ENCODE peak calls at places on chromosomes 16 and 17, in five cellular contexts. H is heart right ventricle, O is GM23248, F is fibroblast of lung, N is tibial nerve. I is an unnamed sample.
A peak's percentile ranks its signal among the peaks of the same experiment; 100 is the strongest.

GRCh38 chr16:11484691-11485258 is 101.9 kb downstream of the LITAF start:
- DNase-seq in H (no peak), O (peak; percentile 65), F (peak; percentile 36), N (no peak), I (no peak)

GRCh38 chr16:85136705-85137322 is 24.5 kb upstream of the CIBAR2 start:
- DNase-seq in N (no peak), H (peak; percentile 48), F (no peak), O (no peak), I (peak; percentile 46)

GRCh38 chr17:79028496-79029326 is 4.7 kb downstream of the C1QTNF1 start:
- DNase-seq in F (no peak), H (no peak), O (peak; percentile 33), N (no peak), I (no peak)

GRCh38 chr17:6528557-6528956 is 27.8 kb downstream of the PITPNM3 start:
- DNase-seq in O (no peak), N (no peak), F (no peak), H (no peak), I (no peak)

GRCh38 chr17:79002291-79002690 is 7.3 kb downstream of the CANT1 start:
- DNase-seq in F (no peak), N (no peak), O (no peak), H (no peak), I (peak; percentile 7)

GRCh38 chr16:66842765-66843164 is 1.4 kb upstream of the CA7 start:
- DNase-seq in O (peak; percentile 55), F (peak; percentile 21), H (no peak), N (no peak), I (no peak)

GRCh38 chr16:20675488-20676267 is 21.8 kb downstream of the ACSM1 start:
- DNase-seq in F (no peak), O (peak; percentile 10), H (no peak), N (no peak), I (peak; percentile 45)

GRCh38 chr17:29250666-29251065 is 4.0 kb downstream of the CRYBA1 start:
- DNase-seq in N (no peak), O (peak; percentile 77), F (peak; percentile 92), H (no peak), I (no peak)

GRCh38 chr16:75580-76501 is 2.2 kb upstream of the MPG start:
- DNase-seq in O (peak; percentile 88), H (peak; percentile 84), N (peak; percentile 82), F (peak; percentile 79), I (peak; percentile 61)

GRCh38 chr17:44912763-44913544 is 2.3 kb downstream of the GFAP start:
- DNase-seq in O (no peak), N (no peak), F (no peak), H (no peak), I (no peak)

GRCh38 chr16:4388275-4389021 is 16.8 kb downstream of the VASN start:
- DNase-seq in N (no peak), H (peak; percentile 62), O (peak; percentile 57), F (no peak), I (peak; percentile 43)

GRCh38 chr17:9811086-9811485 is 10.8 kb downstream of the GSG1L2 start:
- DNase-seq in F (peak; percentile 19), N (no peak), O (no peak), H (no peak), I (no peak)

GRCh38 chr17:50699410-50699809 is 8.3 kb downstream of the ANKRD40 start:
- DNase-seq in F (peak; percentile 56), H (no peak), O (peak; percentile 52), N (no peak), I (no peak)

GRCh38 chr17:44768505-44769142 is 9.8 kb downstream of the ADAM11 start:
- DNase-seq in O (no peak), N (no peak), H (no peak), F (no peak), I (no peak)

GRCh38 chr17:9360610-9361571 is 214.7 kb downstream of the STX8 start:
- DNase-seq in N (no peak), O (peak; percentile 94), F (peak; percentile 72), H (no peak), I (no peak)

GRCh38 chr17:58200024-58200633 is 7.6 kb downstream of the EPX start:
- DNase-seq in H (peak; percentile 42), N (no peak), O (peak; percentile 64), F (peak; percentile 20), I (peak; percentile 60)

GRCh38 chr16:64627288-64627687 is 494.6 kb downstream of the CDH11 start:
- DNase-seq in O (peak; percentile 15), H (no peak), N (no peak), F (no peak), I (no peak)

GRCh38 chr16:83706394-83706793 is 101.4 kb upstream of the HSBP1 start:
- DNase-seq in N (no peak), O (peak; percentile 47), F (peak; percentile 87), H (no peak), I (no peak)

GRCh38 chr17:77856551-77857305 is 101.8 kb upstream of the TNRC6C start:
- DNase-seq in N (no peak), O (no peak), H (peak; percentile 6), F (no peak), I (no peak)

GRCh38 chr16:24138024-24138423 is 118.1 kb upstream of the CACNG3 start:
- DNase-seq in F (no peak), N (no peak), O (no peak), H (no peak), I (no peak)

GRCh38 chr16:80323187-80323807 is 217.5 kb upstream of the DYNLRB2 start:
- DNase-seq in N (no peak), H (no peak), F (no peak), O (no peak), I (no peak)

GRCh38 chr17:82449136-82449882 is 1.2 kb downstream of the CYBC1 start:
- DNase-seq in O (no peak), N (no peak), H (peak; percentile 28), F (no peak), I (peak; percentile 16)

GRCh38 chr17:47368262-47368661 is 44.5 kb downstream of the EFCAB13 start:
- DNase-seq in O (no peak), F (no peak), H (no peak), N (no peak), I (no peak)

GRCh38 chr17:48583708-48584582 is 5.8 kb upstream of the HOXB4 start:
- DNase-seq in O (no peak), F (no peak), H (no peak), N (no peak), I (no peak)

GRCh38 chr17:61683466-61683865 is 92.4 kb upstream of the NACA2 start:
- DNase-seq in H (no peak), O (no peak), N (no peak), F (no peak), I (no peak)

DNA sequence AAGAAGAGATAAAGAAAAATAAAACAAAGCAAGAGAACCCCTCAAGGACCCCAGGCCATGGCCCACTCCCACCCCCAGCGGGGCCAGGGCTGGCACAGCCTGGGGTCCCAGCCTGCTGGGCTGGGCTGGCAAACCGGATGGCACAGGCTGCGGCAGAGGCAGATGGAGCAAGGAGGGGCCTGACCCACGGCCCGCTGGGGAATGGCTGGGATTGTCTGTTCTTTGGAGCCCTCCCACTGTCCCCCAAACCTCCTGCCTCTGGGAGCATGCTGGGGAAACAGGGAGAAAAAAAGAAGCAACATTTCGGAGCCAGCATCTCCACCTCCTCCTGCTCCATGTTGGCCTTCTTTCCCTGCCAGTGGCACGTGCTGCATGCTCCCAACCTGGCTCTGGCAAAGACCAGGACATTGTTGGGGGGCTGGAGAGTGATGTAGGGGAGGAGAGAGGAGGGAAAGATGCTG is 37.1 kb upstream of the LHX1 start:
- DNase-seq in N (no peak), F (no peak), O (no peak), H (no peak), I (no peak)
- H3K4me3 ChIP-seq in N (no peak overlapping the region), F (no peak overlapping the region), O (no peak overlapping the region), H (no peak overlapping the region), I (no peak overlapping the region)

DNA sequence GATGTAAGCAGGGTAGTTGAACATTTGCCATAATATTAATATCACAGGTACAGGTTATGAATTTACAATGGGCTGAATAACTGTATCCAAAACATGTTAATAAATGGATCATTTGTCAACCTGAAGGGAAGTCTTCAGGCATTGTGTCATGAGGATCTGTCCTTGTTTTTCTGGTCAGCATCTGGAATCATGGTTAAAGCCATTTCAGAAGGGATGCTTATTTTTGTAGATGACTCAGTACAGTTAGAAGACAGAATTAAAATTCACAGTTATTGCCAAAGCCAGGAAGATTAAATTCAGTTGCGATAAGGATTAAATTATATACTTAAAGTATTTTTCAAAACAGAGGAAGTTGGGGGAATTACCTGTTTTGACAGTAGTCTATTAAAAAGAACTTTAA is 8.0 kb downstream of the PSMD11 start:
- DNase-seq in N (no peak), O (no peak), H (no peak), F (peak; percentile 52), I (no peak)
- H3K36me3 ChIP-seq in N (peaks cover 95% of the 10 kb centered on the region), O (peaks cover 67% of the 10 kb centered on the region), H (peaks cover 100% of the 10 kb centered on the region), F (peaks cover 15% of the 10 kb centered on the region), I (peaks cover 32% of the 10 kb centered on the region)

GRCh38 chr17:610285-610684 is 104.4 kb downstream of the VPS53 start:
- DNase-seq in O (no peak), F (no peak), H (no peak), N (no peak), I (no peak)

GRCh38 chr17:604719-605118 is 109.9 kb downstream of the VPS53 start:
- DNase-seq in F (peak; percentile 47), O (peak; percentile 46), H (no peak), N (no peak), I (no peak)

GRCh38 chr17:608911-609882 is 105.4 kb downstream of the VPS53 start:
- DNase-seq in N (no peak), H (no peak), F (peak; percentile 44), O (peak; percentile 9), I (no peak)

GRCh38 chr17:606501-607243 is 108.0 kb downstream of the VPS53 start:
- DNase-seq in N (no peak), H (no peak), F (no peak), O (peak; percentile 21), I (no peak)

DNA sequence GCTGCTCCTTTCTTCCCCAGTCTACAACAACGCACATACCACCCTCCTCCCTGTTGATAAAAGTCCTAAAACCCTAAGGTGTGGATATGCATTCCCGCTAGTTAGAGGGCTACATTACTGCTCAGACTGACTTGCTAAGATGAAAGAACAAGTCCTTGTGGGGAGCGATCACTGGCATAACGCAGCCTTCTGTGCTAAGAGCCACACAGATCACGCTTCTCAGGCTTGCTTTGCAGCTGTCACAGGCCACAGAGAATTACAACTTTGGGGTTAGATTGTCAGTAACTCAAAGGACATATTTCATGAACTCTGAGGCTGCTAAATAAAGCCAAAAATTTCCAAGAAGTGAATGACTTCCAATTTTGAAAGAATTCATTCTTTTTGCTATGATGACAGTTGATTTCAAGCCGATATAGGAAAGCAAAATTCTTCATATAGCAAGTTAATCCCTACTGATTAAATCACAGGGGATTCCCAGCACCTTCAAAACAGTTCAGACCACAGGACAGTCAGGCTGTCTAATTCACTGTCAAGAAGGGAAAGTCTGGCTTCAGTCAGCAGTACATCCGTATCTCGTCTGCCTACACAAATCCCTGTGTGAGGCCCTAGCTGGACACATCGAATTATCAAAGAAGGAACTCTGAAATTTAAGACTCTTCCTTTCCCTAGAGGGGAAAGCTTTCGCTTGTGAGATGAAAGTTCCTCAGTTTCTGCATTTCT is 107.1 kb downstream of the VPS53 start:
- DNase-seq in H (no peak), O (no peak), F (no peak), N (no peak), I (no peak)
- H3K27ac ChIP-seq in H (no peak overlapping the region), O (no peak overlapping the region), F (no peak overlapping the region), N (no peak overlapping the region), I (no peak overlapping the region)

DNA sequence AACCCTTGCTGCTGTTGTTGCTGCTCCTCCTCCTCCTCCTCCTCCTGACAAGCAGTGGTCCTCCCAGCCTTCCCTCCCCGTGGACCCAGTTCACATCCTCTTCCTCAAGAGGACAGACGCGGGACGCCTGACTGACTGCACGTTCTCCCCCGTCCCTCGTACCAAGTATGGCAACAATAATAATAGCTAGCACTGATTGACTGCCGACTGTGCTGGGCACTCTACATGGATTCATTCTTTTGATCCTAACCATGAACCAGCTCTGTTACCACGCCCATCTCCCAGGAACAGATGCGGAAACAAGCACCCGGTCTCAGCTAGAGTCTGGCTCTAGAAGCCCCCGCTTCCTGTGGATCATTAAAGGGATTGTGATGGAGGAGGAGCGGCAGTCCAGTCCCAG is 78.0 kb downstream of the GNAO1 start:
- DNase-seq in N (no peak), F (no peak), O (no peak), H (no peak), I (no peak)
- H3K4me3 ChIP-seq in N (no peak overlapping the region), F (no peak overlapping the region), O (no peak overlapping the region), H (no peak overlapping the region), I (no peak overlapping the region)